ENCODE peak calls at places on chromosome 14, in nine cellular contexts. C, G, B, A, I, H, P, N and W are unnamed samples.

GRCh38 chr14:51870620-51871019 is 10.2 kb downstream of the GNG2 start:
- DNase-seq in N (no peak), H (no peak), G (no peak), I (no peak), P (no peak), A (no peak), B (no peak), C (no peak), W (no peak)

GRCh38 chr14:23633160-23633701 is 2.9 kb upstream of the DHRS2 start:
- DNase-seq in H (no peak), N (no peak), P (no peak), C (no peak), G (no peak), A (no peak), I (no peak), B (no peak), W (no peak)

GRCh38 chr14:95516554-95517209 is at the start of gene SYNE3:
- DNase-seq in C (peak), B (no peak), G (no peak), A (no peak), I (peak), H (peak), P (peak), N (peak), W (no peak)

GRCh38 chr14:49986344-49987014 is 93.6 kb downstream of the ARF6 start:
- DNase-seq in N (no peak), G (no peak), P (no peak), A (no peak), I (no peak), B (no peak), C (no peak), H (no peak), W (no peak)

GRCh38 chr14:24093901-24094838 is at the start of gene PCK2:
- DNase-seq in B (peak), P (peak), N (peak), A (peak), H (peak), G (peak), C (peak), I (peak), W (peak)

GRCh38 chr14:34436118-34436905 is 25.7 kb downstream of the SPTSSA start:
- DNase-seq in H (no peak), P (no peak), N (no peak), I (no peak), G (no peak), A (peak), B (no peak), C (no peak), W (no peak)

GRCh38 chr14:35161231-35161630 is 38.9 kb downstream of the PRORP start:
- DNase-seq in B (no peak), N (no peak), A (peak), I (no peak), C (peak), H (no peak), G (no peak), P (no peak), W (no peak)

GRCh38 chr14:85421166-85421877 is 108.6 kb upstream of the FLRT2 start:
- DNase-seq in I (no peak), B (no peak), N (no peak), G (no peak), P (no peak), A (peak), C (no peak), H (no peak), W (no peak)

GRCh38 chr14:75989134-75989533 is 3.6 kb downstream of the IFT43 start:
- DNase-seq in N (peak), C (no peak), G (no peak), I (peak), P (no peak), H (no peak), A (peak), B (no peak), W (no peak)

GRCh38 chr14:34826661-34827060 is 48.5 kb downstream of the BAZ1A start:
- DNase-seq in N (no peak), C (no peak), I (no peak), P (no peak), G (no peak), A (peak), B (no peak), H (no peak), W (no peak)

GRCh38 chr14:32367501-32367900 is 38.4 kb downstream of the AKAP6 start:
- DNase-seq in H (no peak), A (no peak), N (no peak), B (no peak), I (no peak), G (no peak), P (no peak), C (no peak), W (no peak)

GRCh38 chr14:32230181-32230580 is 27.1 kb upstream of the RNU6-8 start:
- DNase-seq in C (no peak), N (no peak), B (no peak), G (no peak), P (no peak), I (no peak), A (no peak), H (no peak), W (no peak)

GRCh38 chr14:22814945-22815713 is at the start of gene SLC7A7:
- DNase-seq in A (no peak), N (peak), G (peak), I (no peak), P (peak), H (no peak), C (no peak), B (no peak), W (no peak)

GRCh38 chr14:84323963-84324362 is 1206.0 kb upstream of the FLRT2 start:
- DNase-seq in G (no peak), I (no peak), N (no peak), P (no peak), C (no peak), A (no peak), H (no peak), B (no peak), W (no peak)

GRCh38 chr14:54606178-54606577 is 39.2 kb downstream of the SAMD4A start:
- DNase-seq in A (no peak), I (peak), P (no peak), H (no peak), B (no peak), N (no peak), G (no peak), C (no peak), W (no peak)

GRCh38 chr14:54614296-54614695 is 47.4 kb downstream of the SAMD4A start:
- DNase-seq in B (no peak), N (no peak), C (no peak), P (no peak), G (no peak), H (no peak), A (no peak), I (no peak), W (no peak)

GRCh38 chr14:54606631-54607133 is 39.8 kb downstream of the SAMD4A start:
- DNase-seq in A (peak), C (no peak), N (no peak), G (no peak), H (no peak), I (peak), B (no peak), P (no peak), W (no peak)

GRCh38 chr14:54610051-54610977 is 43.4 kb downstream of the SAMD4A start:
- DNase-seq in A (peak), P (no peak), C (no peak), B (no peak), I (no peak), G (no peak), N (no peak), H (no peak), W (no peak)

DNA sequence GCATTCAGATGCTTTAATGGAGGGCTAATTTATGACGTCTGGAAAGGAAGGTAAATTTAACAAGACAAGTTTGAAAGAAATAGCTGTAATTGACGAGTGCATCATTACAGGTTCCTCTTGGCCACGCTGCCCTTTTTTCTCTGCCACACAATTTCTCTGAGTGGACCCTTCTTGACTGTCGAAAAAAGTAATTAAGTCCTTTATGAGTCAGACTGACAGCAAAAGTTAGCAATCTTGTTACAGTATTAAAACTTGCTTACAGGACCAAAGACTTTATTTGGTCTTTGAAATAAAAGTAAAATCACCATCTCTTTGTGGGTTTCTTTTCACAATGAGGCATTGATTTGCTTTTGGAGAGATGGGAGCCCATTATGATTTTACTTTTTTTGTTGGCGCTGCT is 42.6 kb downstream of the SAMD4A start:
- DNase-seq in G (no peak), I (no peak), B (no peak), P (no peak), A (no peak), H (no peak), C (no peak), N (no peak), W (no peak)
- H3K27ac ChIP-seq in G (no peak), I (no peak), B (peak), P (no peak), A (no peak), H (no peak), C (no peak), N (peak), W (no peak)

DNA sequence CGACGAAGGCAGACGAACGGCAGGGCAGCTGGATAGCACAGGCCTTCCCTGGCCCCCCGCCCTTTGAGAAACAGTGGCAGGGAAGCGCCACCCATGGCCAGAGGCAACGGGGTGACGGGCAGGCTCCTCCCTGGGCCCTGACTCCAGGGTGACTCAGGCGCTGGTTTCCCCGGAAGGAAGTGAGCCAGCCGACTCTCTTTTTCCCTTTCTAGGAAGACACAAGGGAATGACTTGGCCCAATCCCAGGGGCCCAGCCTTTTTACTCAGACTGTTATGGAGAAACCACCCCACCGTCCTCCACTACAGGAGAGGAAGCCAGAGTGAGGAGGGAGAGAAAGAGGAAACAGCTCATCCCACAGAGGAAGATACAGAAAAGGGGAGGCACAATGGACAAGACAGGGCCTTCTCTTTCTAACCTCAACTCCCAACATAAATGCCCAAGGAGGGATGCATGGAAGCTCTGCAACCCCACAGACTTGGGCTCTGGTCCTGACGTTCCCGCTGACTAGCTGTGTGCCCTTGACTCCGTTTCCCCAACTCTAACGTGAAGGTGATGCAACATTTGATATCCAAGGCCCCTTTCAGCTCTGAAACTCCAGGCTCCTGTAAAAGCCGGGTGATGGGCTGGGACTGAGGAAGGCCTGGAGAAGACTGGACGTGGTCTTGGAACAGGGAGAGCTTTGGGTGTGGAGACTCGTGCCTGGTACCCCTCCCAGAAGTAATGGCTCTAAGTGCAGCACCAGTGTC is 27.9 kb downstream of the ACTN1 start:
- DNase-seq in B (peak), I (peak), C (no peak), N (peak), A (peak), G (peak), H (peak), P (peak), W (no peak)
- H3K27ac ChIP-seq in B (peak), I (peak), C (no peak), N (peak), A (peak), G (peak), H (peak), P (peak), W (no peak)

DNA sequence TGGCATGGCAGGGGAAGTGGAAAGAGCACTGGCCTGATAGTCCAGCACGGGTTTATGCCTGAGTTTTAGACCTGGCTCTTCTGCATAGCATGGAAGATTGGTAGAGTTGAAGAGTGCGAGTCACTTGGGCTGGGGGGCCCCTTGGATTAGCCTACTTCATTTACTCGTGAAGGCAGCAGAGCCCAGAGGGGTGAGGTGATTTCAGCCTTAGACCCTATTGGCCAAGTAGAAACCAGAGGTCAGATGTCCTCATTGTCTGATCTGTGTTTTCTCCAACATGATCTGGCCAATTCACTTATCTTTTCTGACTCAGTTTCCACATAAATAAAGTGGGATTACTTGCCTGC is 1.9 kb downstream of the PLEKHG3 start:
- DNase-seq in G (no peak), H (no peak), N (no peak), C (no peak), P (no peak), I (no peak), A (no peak), B (no peak), W (no peak)
- H3K27ac ChIP-seq in G (peak), H (no peak), N (peak), C (no peak), P (peak), I (peak), A (no peak), B (peak), W (peak)

DNA sequence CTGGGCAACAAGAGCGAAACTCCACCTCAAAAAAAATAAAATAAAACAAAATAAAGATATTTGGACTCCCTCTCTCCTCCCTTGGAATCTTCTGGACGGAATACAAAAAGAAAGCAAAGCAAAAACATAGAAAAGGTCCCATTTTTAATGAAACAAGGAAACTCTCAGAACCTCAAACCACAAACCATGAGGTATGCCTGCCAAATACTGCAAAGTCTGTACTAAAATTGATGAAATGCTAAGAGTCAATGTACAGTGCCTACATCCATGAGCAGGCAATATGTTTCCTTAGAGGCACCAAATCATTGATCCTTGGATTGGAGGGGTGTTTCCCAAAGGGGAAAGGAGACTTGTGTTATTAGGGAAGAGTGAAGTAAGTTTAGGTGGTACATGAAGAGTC is 8.2 kb upstream of the RPS6KA5 start:
- DNase-seq in P (no peak), C (no peak), G (no peak), B (no peak), H (no peak), N (no peak), I (no peak), A (no peak), W (no peak)
- H3K27ac ChIP-seq in P (no peak), C (no peak), G (no peak), B (no peak), H (no peak), N (no peak), I (no peak), A (no peak), W (no peak)

DNA sequence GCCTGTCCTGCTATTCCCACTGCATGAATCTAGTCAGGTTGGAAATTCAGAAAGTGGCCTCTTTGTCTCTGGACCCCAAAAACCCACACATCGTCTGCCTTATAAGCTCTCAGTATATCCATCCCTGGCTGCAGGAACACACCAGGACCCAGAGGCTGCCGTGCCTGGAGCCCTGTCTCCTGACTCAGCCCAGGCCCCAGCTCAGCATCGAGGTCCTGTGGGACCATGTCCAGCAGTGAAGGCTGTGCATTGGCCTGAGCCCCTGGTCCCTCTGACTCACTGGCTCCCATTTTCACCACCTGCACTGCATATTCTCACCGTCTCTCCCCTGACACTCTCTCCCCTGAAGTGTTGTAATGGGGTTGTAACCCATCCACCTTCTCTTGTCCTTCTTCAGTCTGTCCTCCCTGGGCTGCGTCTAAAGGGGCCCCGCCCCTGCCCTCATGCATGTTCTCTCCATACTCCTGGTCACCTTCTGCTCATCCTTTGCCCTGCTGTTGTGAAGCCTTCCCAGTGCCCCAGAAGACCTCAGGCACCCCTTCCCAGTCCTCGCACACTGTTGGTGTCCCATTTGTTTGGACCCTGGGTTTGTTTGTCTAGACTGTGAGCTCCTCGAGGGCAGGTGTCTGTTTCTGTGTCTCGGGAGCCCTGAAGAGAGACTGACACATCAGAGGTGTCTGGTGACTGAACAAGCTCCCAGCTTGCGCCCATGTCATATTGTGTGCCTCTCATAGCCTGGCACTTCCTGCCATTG is 43.8 kb downstream of the EVL start:
- DNase-seq in B (no peak), P (no peak), I (no peak), H (no peak), C (no peak), G (no peak), N (no peak), A (no peak), W (no peak)
- H3K27ac ChIP-seq in B (no peak), P (no peak), I (no peak), H (no peak), C (no peak), G (peak), N (no peak), A (no peak), W (peak)

GRCh38 chr14:74840603-74841030 is 35.3 kb downstream of the PROX2 start:
- DNase-seq in I (no peak), A (no peak), G (no peak), H (no peak), B (no peak), N (no peak), C (no peak), P (no peak), W (no peak)

GRCh38 chr14:74836251-74836957 is 39.5 kb downstream of the PROX2 start:
- DNase-seq in N (no peak), G (no peak), P (no peak), C (no peak), B (no peak), I (no peak), H (no peak), A (no peak), W (no peak)

GRCh38 chr14:74834682-74835392 is 41.1 kb downstream of the PROX2 start:
- DNase-seq in N (no peak), A (no peak), B (no peak), G (no peak), I (no peak), P (no peak), H (no peak), C (no peak), W (no peak)

GRCh38 chr14:74835607-74836250 is 40.2 kb downstream of the PROX2 start:
- DNase-seq in N (no peak), G (no peak), B (no peak), A (no peak), H (no peak), I (no peak), P (no peak), C (no peak), W (no peak)

GRCh38 chr14:74838141-74838540 is 37.8 kb downstream of the PROX2 start:
- DNase-seq in H (no peak), A (no peak), I (no peak), P (no peak), G (no peak), N (no peak), C (no peak), B (no peak), W (no peak)
- H3K27ac ChIP-seq in H (peak), A (no peak), I (no peak), P (peak), G (no peak), N (peak), C (peak), B (no peak), W (no peak)

GRCh38 chr14:73825551-73826188 is 26.0 kb upstream of the PTGR2 start:
- DNase-seq in G (peak), A (peak), C (peak), N (peak), B (peak), I (peak), P (peak), H (peak), W (peak)

GRCh38 chr14:73820631-73821030 is 31.0 kb upstream of the PTGR2 start:
- DNase-seq in B (no peak), N (no peak), G (no peak), P (no peak), H (no peak), A (no peak), C (no peak), I (no peak), W (no peak)

GRCh38 chr14:73823339-73823885 is 28.2 kb upstream of the PTGR2 start:
- DNase-seq in B (no peak), I (no peak), G (no peak), C (no peak), N (no peak), P (no peak), A (no peak), H (no peak), W (no peak)

GRCh38 chr14:73824536-73824935 is 27.1 kb upstream of the PTGR2 start:
- DNase-seq in C (no peak), I (no peak), G (no peak), P (no peak), A (no peak), N (no peak), H (no peak), B (no peak), W (no peak)

GRCh38 chr14:73824116-73824515 is 27.5 kb upstream of the PTGR2 start:
- DNase-seq in B (no peak), C (no peak), G (no peak), A (no peak), P (no peak), N (no peak), H (no peak), I (no peak), W (no peak)
- H3K27ac ChIP-seq in B (no peak), C (no peak), G (no peak), A (no peak), P (no peak), N (peak), H (no peak), I (no peak), W (no peak)

GRCh38 chr14:61628192-61628591 is 67.1 kb upstream of the HIF1A start:
- DNase-seq in C (no peak), N (no peak), A (no peak), G (no peak), I (no peak), B (no peak), H (no peak), P (no peak), W (no peak)

GRCh38 chr14:61627612-61628011 is 67.7 kb upstream of the HIF1A start:
- DNase-seq in N (no peak), H (no peak), G (no peak), A (no peak), B (no peak), I (no peak), P (no peak), C (no peak), W (no peak)

GRCh38 chr14:61630399-61630798 is 64.9 kb upstream of the HIF1A start:
- DNase-seq in C (no peak), G (no peak), I (no peak), H (no peak), P (no peak), N (no peak), B (no peak), A (no peak), W (no peak)

GRCh38 chr14:61632401-61633195 is 62.7 kb upstream of the HIF1A start:
- DNase-seq in A (no peak), B (no peak), G (no peak), C (no peak), P (no peak), H (no peak), N (no peak), I (no peak), W (no peak)

GRCh38 chr14:61631044-61631692 is 64.1 kb upstream of the HIF1A start:
- DNase-seq in N (no peak), G (no peak), H (no peak), I (no peak), B (no peak), C (no peak), P (no peak), A (no peak), W (no peak)
- H3K27ac ChIP-seq in N (no peak), G (no peak), H (no peak), I (no peak), B (no peak), C (no peak), P (no peak), A (no peak), W (no peak)

GRCh38 chr14:26081043-26081442 is 516.8 kb downstream of the NOVA1 start:
- DNase-seq in C (no peak), A (no peak), I (no peak), H (no peak), B (no peak), P (no peak), G (no peak), N (no peak), W (no peak)
- H3K27ac ChIP-seq in C (no peak), A (no peak), I (no peak), H (no peak), B (no peak), P (no peak), G (no peak), N (no peak), W (no peak)